ENCODE peak calls at places on chromosomes 11 and 22, in eight cellular contexts. G is RWPE2, C is K562, U is neural progenitor cell, K is AG09309, D is kidney, I is neural crest cell, W is cardiac muscle cell. B is an unnamed sample.

GRCh38 chr11:87722756-87723599 is 452.3 kb downstream of the RAB38 start:
- DNase-seq in D (no peak), C (no peak), W (peak), U (peak), I (no peak), G (no peak), K (peak), B (peak)

GRCh38 chr11:43467958-43468357 is 109.2 kb downstream of the TTC17 start:
- DNase-seq in D (no peak), W (no peak), G (no peak), K (no peak), U (no peak), C (no peak), I (no peak), B (no peak)

GRCh38 chr11:765025-765801 is 12.1 kb downstream of the GATD1 start:
- DNase-seq in C (peak), G (peak), K (no peak), D (peak), I (peak), U (peak), W (peak), B (peak)

GRCh38 chr22:32469799-32470212 is 4.8 kb upstream of the FBXO7 start:
- DNase-seq in C (peak), I (no peak), D (no peak), W (peak), G (no peak), U (no peak), K (peak), B (peak)

GRCh38 chr11:69920500-69921428 is 101.5 kb upstream of the FGF3 start:
- DNase-seq in D (peak), I (no peak), K (no peak), C (no peak), G (peak), U (no peak), W (no peak), B (peak)

GRCh38 chr11:102582140-102582539 is 43.0 kb downstream of the MMP20 start:
- DNase-seq in I (no peak), D (no peak), G (no peak), U (no peak), C (no peak), W (no peak), K (no peak), B (no peak)

GRCh38 chr11:16572946-16573345 is 165.5 kb upstream of the C11orf58 start:
- DNase-seq in U (no peak), C (no peak), I (no peak), W (no peak), D (no peak), K (no peak), G (no peak), B (no peak)

GRCh38 chr11:93728792-93729128 is 12.5 kb downstream of the TAF1D start:
- DNase-seq in U (no peak), D (no peak), K (no peak), G (no peak), W (no peak), I (no peak), C (no peak), B (no peak)

GRCh38 chr11:25981998-25982397 is 349.9 kb upstream of the ANO3 start:
- DNase-seq in W (peak), I (peak), C (no peak), G (no peak), K (peak), D (no peak), U (peak), B (peak)

GRCh38 chr22:20663941-20664593 is 109.8 kb upstream of the SERPIND1 start:
- DNase-seq in U (no peak), D (no peak), I (no peak), C (no peak), K (no peak), W (no peak), G (no peak), B (no peak)

GRCh38 chr11:64605248-64605560 is 14.2 kb downstream of the SLC22A12 start:
- DNase-seq in W (no peak), U (no peak), K (no peak), D (peak), I (no peak), G (no peak), C (peak), B (no peak)

GRCh38 chr11:47641585-47642098 is 717 bp downstream of the MTCH2 start:
- DNase-seq in G (no peak), D (no peak), W (no peak), C (no peak), U (peak), I (no peak), K (no peak), B (no peak)

DNA sequence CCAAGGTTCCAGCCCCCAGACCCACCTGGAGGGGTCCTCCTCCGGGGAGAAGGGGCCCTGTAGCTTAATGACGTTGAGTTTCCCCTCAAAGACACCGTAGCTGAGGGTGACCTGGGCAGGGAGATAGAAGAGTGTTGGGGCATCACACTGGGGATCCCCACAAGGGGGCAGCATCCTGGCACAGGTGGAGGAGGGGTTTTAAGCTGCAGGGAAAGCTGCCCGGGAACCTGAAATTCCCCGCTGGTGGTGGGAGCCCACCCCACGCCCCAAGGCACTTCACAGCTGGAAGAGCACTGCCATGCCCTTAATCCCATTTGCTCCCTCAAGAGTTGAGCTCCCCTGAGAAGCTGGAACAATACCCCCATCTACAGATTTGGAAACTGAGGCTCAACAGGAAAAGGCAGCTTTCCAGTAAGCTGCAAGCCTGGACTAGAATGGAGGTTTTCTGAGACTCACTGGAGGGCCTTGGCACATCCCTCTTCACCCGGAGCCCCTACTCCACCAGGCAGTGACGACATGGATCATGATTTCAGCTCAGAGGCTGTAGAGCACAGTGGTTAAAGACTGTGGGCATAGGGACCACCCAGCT is 13.7 kb downstream of the MFNG start:
- DNase-seq in K (no peak), D (peak), C (peak), G (no peak), U (peak), W (peak), I (peak), B (peak)
- TF ChIP-seq CTCF in K (peak), D (peak), C (peak), G (peak), U (peak), W (peak), I (peak), B (peak)

GRCh38 chr11:76835928-76836612 is 24.6 kb upstream of the ACER3 start:
- DNase-seq in K (peak), U (no peak), I (no peak), W (peak), G (no peak), D (no peak), C (no peak), B (no peak)

GRCh38 chr11:76837696-76838421 is 22.9 kb upstream of the ACER3 start:
- DNase-seq in W (no peak), U (no peak), G (no peak), C (no peak), K (no peak), D (no peak), I (no peak), B (no peak)

GRCh38 chr11:76838422-76839068 is 22.2 kb upstream of the ACER3 start:
- DNase-seq in C (peak), K (no peak), G (no peak), U (peak), D (no peak), I (no peak), W (peak), B (peak)

GRCh38 chr11:76835030-76835429 is 25.7 kb upstream of the ACER3 start:
- DNase-seq in D (no peak), C (no peak), U (no peak), G (no peak), K (no peak), W (no peak), I (no peak), B (no peak)

DNA sequence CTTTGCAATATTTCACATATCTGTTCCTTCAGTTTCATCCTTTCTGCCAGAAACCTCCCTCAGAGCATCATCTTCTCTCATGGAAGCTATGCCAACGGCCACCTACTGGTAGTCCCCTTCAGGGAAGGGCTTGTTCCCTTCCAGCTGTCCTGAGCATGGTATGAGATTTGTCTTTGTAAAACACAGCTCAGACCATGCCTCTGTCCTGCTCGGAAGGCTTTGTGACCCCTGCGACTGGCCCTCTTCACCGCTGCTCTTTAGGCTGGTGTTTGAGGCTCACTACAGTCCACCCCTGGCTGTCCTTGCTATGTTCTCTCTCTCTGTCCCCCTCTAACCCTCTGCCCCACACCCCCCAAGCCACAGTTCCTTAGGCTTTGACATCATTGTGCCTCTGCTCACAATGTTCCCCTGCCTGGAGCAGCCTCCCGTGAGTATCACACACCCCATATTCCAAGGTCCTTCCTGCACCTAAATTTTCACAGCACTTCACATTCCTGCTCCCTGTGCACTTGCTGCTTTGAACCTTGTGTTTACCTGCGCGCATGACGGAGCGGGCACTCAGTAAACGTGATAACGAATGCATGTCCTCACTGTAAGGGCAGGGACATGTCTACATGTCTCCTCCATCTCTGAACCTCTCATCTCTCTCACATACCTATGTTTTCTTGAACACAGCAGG is 24.0 kb upstream of the ACER3 start:
- DNase-seq in K (no peak), I (no peak), W (no peak), D (no peak), C (no peak), U (no peak), G (no peak), B (no peak)
- TF ChIP-seq CTCF in K (peak), I (no peak), W (peak), D (no peak), C (no peak), U (no peak), G (no peak), B (no peak)

GRCh38 chr11:27916541-27917100 is 191.3 kb downstream of the KIF18A start:
- DNase-seq in K (no peak), C (no peak), D (no peak), U (no peak), G (no peak), I (no peak), W (no peak), B (no peak)
- TF ChIP-seq CTCF in K (no peak), C (no peak), D (no peak), U (no peak), G (no peak), I (no peak), W (no peak), B (no peak)

GRCh38 chr11:113163291-113164030 is 150.9 kb upstream of the TTC12 start:
- DNase-seq in G (no peak), W (peak), I (no peak), D (peak), C (no peak), U (no peak), K (no peak), B (no peak)
- TF ChIP-seq CTCF in G (no peak), W (peak), I (no peak), D (no peak), C (no peak), U (no peak), K (no peak), B (no peak)

GRCh38 chr11:130190371-130190881 is 30.8 kb downstream of the ST14 start:
- DNase-seq in D (peak), I (no peak), U (no peak), W (no peak), G (no peak), K (no peak), C (no peak), B (no peak)

GRCh38 chr11:130189492-130190210 is 30.1 kb downstream of the ST14 start:
- DNase-seq in K (no peak), G (no peak), D (peak), W (no peak), U (no peak), I (no peak), C (no peak), B (no peak)

GRCh38 chr11:130191896-130192295 is 32.3 kb downstream of the ST14 start:
- DNase-seq in W (no peak), I (no peak), D (no peak), C (no peak), K (no peak), U (no peak), G (no peak), B (no peak)

GRCh38 chr11:130194241-130195023 is 34.9 kb downstream of the ST14 start:
- DNase-seq in C (no peak), U (no peak), K (no peak), I (no peak), G (no peak), W (no peak), D (no peak), B (no peak)

DNA sequence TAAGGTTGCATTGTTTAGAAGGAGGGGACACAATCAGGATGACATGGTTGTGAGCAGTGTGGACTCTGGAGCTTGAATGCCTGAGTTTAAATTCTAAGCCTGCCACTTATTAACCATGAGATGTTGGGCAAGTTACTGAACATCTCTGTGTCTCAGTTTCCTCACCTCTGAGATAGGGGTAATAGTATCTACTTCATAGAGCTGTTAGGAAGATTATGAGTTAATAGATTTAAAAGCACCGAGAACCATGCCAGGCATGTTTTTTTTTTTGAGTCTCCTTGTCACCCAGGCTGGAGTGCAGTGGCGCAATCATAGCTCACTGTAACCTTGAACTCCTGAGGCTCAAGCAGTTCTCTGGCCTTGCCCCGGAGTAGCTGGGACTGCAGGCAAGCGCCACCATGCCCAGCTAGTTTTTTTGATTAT is 33.3 kb downstream of the ST14 start:
- DNase-seq in D (no peak), K (no peak), G (no peak), C (no peak), U (no peak), I (no peak), W (no peak), B (no peak)
- TF ChIP-seq CTCF in D (no peak), K (no peak), G (no peak), C (no peak), U (no peak), I (no peak), W (no peak), B (no peak)

GRCh38 chr11:114059278-114059983 is at the start of gene ZBTB16:
- DNase-seq in I (peak), K (no peak), W (peak), D (peak), G (no peak), C (no peak), U (peak), B (peak)
- TF ChIP-seq CTCF in I (no peak), K (no peak), W (peak), D (peak), G (peak), C (peak), U (no peak), B (no peak)